ENCODE peak calls at places on chromosomes 4 and X, in six cellular contexts. Q is fibroblast of pulmonary artery; C is CD8-positive, alpha-beta memory T cell; V is A673; K is tibial nerve; U is transverse colon. B is an unnamed sample.
A peak's percentile ranks its signal among the peaks of the same experiment; 100 is the strongest.

GRCh38 chrX:84133023-84133422 is 55.0 kb downstream of the RPS6KA6 start:
- DNase-seq in Q (no peak), C (no peak), V (no peak), K (no peak), U (no peak), B (no peak)

GRCh38 chrX:108165349-108166111 is 74.0 kb downstream of the ATG4A start:
- DNase-seq in Q (peak; percentile 72), C (no peak), V (peak; percentile 38), K (no peak), U (no peak), B (peak; percentile 64)

GRCh38 chr4:76607266-76607799 is 172.3 kb downstream of the SHROOM3 start:
- DNase-seq in Q (peak; percentile 48), C (no peak), V (no peak), K (no peak), U (no peak), B (no peak)

GRCh38 chr4:71235321-71236206 is 103.3 kb upstream of the SLC4A4 start:
- DNase-seq in Q (no peak), C (no peak), V (peak; percentile 10), K (no peak), U (no peak), B (no peak)

GRCh38 chrX:37437160-37437559 is 88.0 kb downstream of the PRRG1 start:
- DNase-seq in Q (no peak), C (no peak), V (no peak), K (no peak), U (no peak), B (no peak)

GRCh38 chr4:54566608-54567007 is 91.1 kb upstream of the KIT start:
- DNase-seq in Q (no peak), C (no peak), V (no peak), K (no peak), U (peak; percentile 33), B (no peak)

GRCh38 chr4:33323393-33323792 is 2603.2 kb downstream of the PCDH7 start:
- DNase-seq in Q (no peak), C (no peak), V (no peak), K (no peak), U (no peak), B (no peak)

GRCh38 chr4:65416875-65417274 is 253.4 kb downstream of the EPHA5 start:
- DNase-seq in Q (peak; percentile 7), C (no peak), V (peak; percentile 2), K (no peak), U (peak; percentile 17), B (peak; percentile 33)

GRCh38 chr4:89212666-89213381 is 94.8 kb downstream of the GPRIN3 start:
- DNase-seq in Q (peak; percentile 26), C (no peak), V (no peak), K (no peak), U (no peak), B (peak; percentile 57)

GRCh38 chrX:17812763-17813162 is 48.3 kb downstream of the RAI2 start:
- DNase-seq in Q (peak; percentile 1), C (no peak), V (peak; percentile 18), K (no peak), U (no peak), B (peak; percentile 49)

GRCh38 chr4:152278505-152279301 is 257.2 kb downstream of the FBXW7 start:
- DNase-seq in Q (no peak), C (no peak), V (peak; percentile 4), K (no peak), U (peak; percentile 39), B (no peak)

GRCh38 chr4:99200148-99200547 is 18.9 kb downstream of the ADH6 start:
- DNase-seq in Q (no peak), C (no peak), V (no peak), K (no peak), U (no peak), B (no peak)

GRCh38 chrX:141960573-141960972 is 56.9 kb downstream of the MAGEC1 start:
- DNase-seq in Q (no peak), C (no peak), V (no peak), K (no peak), U (no peak), B (no peak)

GRCh38 chr4:159434496-159435241 is 331.8 kb downstream of the RAPGEF2 start:
- DNase-seq in Q (peak; percentile 66), C (no peak), V (peak; percentile 30), K (no peak), U (no peak), B (peak; percentile 56)

GRCh38 chr4:124958812-124959211 is 246.3 kb upstream of the ANKRD50 start:
- DNase-seq in Q (peak; percentile 69), C (no peak), V (no peak), K (no peak), U (no peak), B (no peak)

GRCh38 chr4:111595456-111595855 is 549.8 kb upstream of the FAM241A start:
- DNase-seq in Q (no peak), C (no peak), V (no peak), K (no peak), U (no peak), B (no peak)

GRCh38 chr4:169099775-169100180 is 89.7 kb upstream of the CBR4 start:
- DNase-seq in Q (peak; percentile 60), C (no peak), V (peak; percentile 71), K (no peak), U (no peak), B (peak; percentile 84)

GRCh38 chr4:742742-743311 is 37.2 kb downstream of the PCGF3 start:
- DNase-seq in Q (peak; percentile 66), C (peak; percentile 66), V (peak; percentile 85), K (peak; percentile 55), U (peak; percentile 72), B (peak; percentile 49)

GRCh38 chrX:21932277-21932996 is 8.1 kb upstream of the SMS start:
- DNase-seq in Q (peak; percentile 91), C (no peak), V (no peak), K (no peak), U (no peak), B (peak; percentile 94)

GRCh38 chr4:78061939-78062603 is 4.9 kb downstream of the FRAS1 start:
- DNase-seq in Q (no peak), C (no peak), V (no peak), K (no peak), U (no peak), B (no peak)

GRCh38 chr4:140595065-140595464 is 26.3 kb upstream of the UCP1 start:
- DNase-seq in Q (peak; percentile 23), C (no peak), V (no peak), K (no peak), U (peak; percentile 41), B (peak; percentile 25)

DNA sequence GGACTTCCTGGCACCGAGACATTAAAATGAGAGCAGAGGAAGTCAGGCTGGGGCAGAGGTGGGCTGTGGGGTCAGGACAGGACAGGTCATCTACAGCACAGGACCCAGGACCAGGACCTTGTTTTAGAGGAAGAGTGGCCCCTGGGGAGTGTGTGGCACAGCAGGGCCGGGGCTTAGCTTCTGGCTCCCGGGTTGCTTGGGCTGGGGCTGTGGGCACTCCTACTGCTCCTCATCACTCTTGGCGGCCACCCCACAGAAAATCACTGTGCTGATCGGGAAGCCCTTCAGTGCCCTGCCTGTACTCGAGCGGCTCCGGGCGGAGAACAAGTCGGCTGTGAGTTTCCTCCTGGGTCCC is 8.1 kb upstream of the ATP6AP1 start:
- DNase-seq in Q (no peak), C (no peak), V (no peak), K (no peak), U (no peak), B (no peak)
- H3K4me3 ChIP-seq in Q (no peak overlapping the region), C (no peak overlapping the region), V (no peak overlapping the region), K (no peak overlapping the region), U (no peak overlapping the region), B (no peak overlapping the region)

GRCh38 chrX:85544609-85545008 is 165.1 kb upstream of the POF1B start:
- DNase-seq in Q (peak; percentile 4), C (no peak), V (peak; percentile 3), K (no peak), U (no peak), B (peak; percentile 7)
- H3K4me3 ChIP-seq in Q (no peak overlapping the region), C (no peak overlapping the region), V (no peak overlapping the region), K (no peak overlapping the region), U (no peak overlapping the region), B (no peak overlapping the region)

GRCh38 chr4:72571337-72571736 is 2.3 kb upstream of the ADAMTS3 start:
- DNase-seq in Q (no peak), C (no peak), V (no peak), K (no peak), U (no peak), B (no peak)

GRCh38 chr4:72567821-72568620 is 1.0 kb downstream of the ADAMTS3 start:
- DNase-seq in Q (peak; percentile 89), C (no peak), V (peak; percentile 31), K (peak; percentile 21), U (peak; percentile 32), B (peak; percentile 75)

GRCh38 chr4:72567036-72567435 is 2.0 kb downstream of the ADAMTS3 start:
- DNase-seq in Q (no peak), C (no peak), V (no peak), K (no peak), U (no peak), B (no peak)

GRCh38 chr4:72569719-72570235 is 756 bp upstream of the ADAMTS3 start:
- DNase-seq in Q (peak; percentile 46), C (no peak), V (no peak), K (no peak), U (no peak), B (no peak)

DNA sequence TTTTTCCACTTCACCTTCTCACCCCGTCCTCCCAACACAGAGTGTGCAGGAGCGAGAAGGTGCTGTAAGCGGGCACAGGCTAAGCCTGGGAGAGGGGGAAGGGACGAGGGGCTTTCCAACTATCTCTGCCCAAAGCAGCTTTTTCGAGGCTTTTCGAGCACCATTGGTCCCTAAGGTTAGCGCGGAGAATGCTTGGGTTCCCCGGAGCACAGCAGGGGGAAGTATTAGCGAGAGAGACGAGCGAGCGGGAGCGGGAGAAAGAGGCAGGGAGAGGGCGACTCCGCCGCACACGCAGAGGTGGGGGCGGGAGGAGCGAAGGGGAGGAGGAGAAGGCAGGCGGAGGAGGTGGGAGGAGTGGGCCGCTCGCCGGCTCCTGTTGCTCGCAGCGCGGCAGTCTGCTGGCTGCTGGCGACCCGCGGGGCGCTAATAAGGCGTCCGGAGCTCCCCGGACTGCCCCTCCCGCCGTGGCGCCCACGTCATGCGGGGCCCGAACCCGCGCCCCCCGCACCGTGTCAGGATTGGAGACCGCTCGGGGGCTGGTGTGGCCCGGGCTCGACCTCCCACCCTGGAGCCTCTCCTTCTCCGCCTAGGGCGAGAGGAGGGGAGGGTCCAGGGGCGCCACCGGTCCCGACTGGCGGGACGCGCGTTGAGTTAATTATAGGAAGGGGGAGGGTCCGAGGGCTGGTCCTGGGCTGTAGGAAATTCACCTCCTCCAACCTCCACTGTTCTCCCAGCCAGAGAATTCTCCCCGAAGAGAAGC is at the start of gene ADAMTS3:
- DNase-seq in Q (peak; percentile 67), C (no peak), V (peak; percentile 56), K (no peak), U (peak; percentile 40), B (peak; percentile 40)
- H3K4me3 ChIP-seq in Q (peak within 1 kb of the TSS; percentile 77), C (no peak within 1 kb of the TSS), V (peak within 1 kb of the TSS; percentile 43), K (peak within 1 kb of the TSS; percentile 39), U (peak within 1 kb of the TSS; percentile 27), B (peak within 1 kb of the TSS; percentile 81)

GRCh38 chr4:127782275-127783025 is at the start of gene HSPA4L:
- DNase-seq in Q (peak; percentile 64), C (peak; percentile 20), V (peak; percentile 56), K (peak; percentile 25), U (peak; percentile 31), B (peak; percentile 59)

GRCh38 chr4:127783026-127783769 is 1.1 kb downstream of the HSPA4L start:
- DNase-seq in Q (peak; percentile 77), C (no peak), V (no peak), K (peak; percentile 46), U (peak; percentile 65), B (peak; percentile 79)

GRCh38 chr4:127780598-127780997 is 1.5 kb upstream of the HSPA4L start:
- DNase-seq in Q (no peak), C (no peak), V (no peak), K (no peak), U (no peak), B (no peak)

GRCh38 chr4:127782025-127782274 is 172 bp upstream of the HSPA4L start:
- DNase-seq in Q (peak; percentile 86), C (no peak), V (peak; percentile 91), K (peak; percentile 61), U (peak; percentile 87), B (peak; percentile 78)

GRCh38 chr4:127781303-127782024 is 658 bp upstream of the HSPA4L start:
- DNase-seq in Q (peak; percentile 52), C (no peak), V (peak; percentile 4), K (peak; percentile 32), U (peak; percentile 49), B (no peak)
- H3K4me3 ChIP-seq in Q (peak overlapping the region; percentile 86), C (no peak overlapping the region), V (peak overlapping the region; percentile 63), K (peak overlapping the region; percentile 63), U (peak overlapping the region; percentile 45), B (peak overlapping the region; percentile 94)

B was measured in fibroblast of the aortic adventitia.